ENCODE peak calls at places on chromosomes 5 and 9, in six cellular contexts. B is adrenal gland; W is CD8-positive, alpha-beta T cell; R is vagina; F is heart left ventricle; G is prostate gland. Z is an unnamed sample.
A peak's percentile ranks its signal among the peaks of the same experiment; 100 is the strongest.

GRCh38 chr5:176432707-176433106 is 15.5 kb upstream of the FAF2 start:
- DNase-seq in R (no peak), G (no peak), B (no peak), F (no peak), W (no peak), Z (no peak)

GRCh38 chr5:3364941-3365340 is 230.7 kb upstream of the IRX1 start:
- DNase-seq in B (no peak), G (no peak), W (peak; percentile 13), F (no peak), R (peak; percentile 49), Z (peak; percentile 30)

GRCh38 chr9:89629096-89629976 is 24.5 kb downstream of the GADD45G start:
- DNase-seq in B (no peak), G (no peak), W (no peak), R (no peak), F (no peak), Z (no peak)

GRCh38 chr9:93112116-93112863 is 16.3 kb downstream of the CARD19 start:
- DNase-seq in B (peak; percentile 74), F (peak; percentile 17), W (no peak), R (no peak), G (no peak), Z (no peak)

GRCh38 chr5:32325616-32326015 is 12.9 kb upstream of the MTMR12 start:
- DNase-seq in W (no peak), B (no peak), G (no peak), F (no peak), R (no peak), Z (no peak)

GRCh38 chr5:9059920-9060691 is 485.8 kb downstream of the SEMA5A start:
- DNase-seq in F (peak; percentile 41), B (peak; percentile 23), W (no peak), R (no peak), G (peak; percentile 23), Z (peak; percentile 82)

GRCh38 chr5:139600336-139600949 is 39.3 kb downstream of the UBE2D2 start:
- DNase-seq in G (no peak), B (no peak), F (no peak), W (no peak), R (no peak), Z (peak; percentile 20)

GRCh38 chr5:141881886-141882285 is 3.7 kb upstream of the PCDH1 start:
- DNase-seq in B (no peak), F (no peak), G (no peak), R (no peak), W (peak; percentile 37), Z (no peak)

GRCh38 chr9:133713960-133714495 is 24.1 kb downstream of the SARDH start:
- DNase-seq in B (peak; percentile 10), F (no peak), W (no peak), R (no peak), G (no peak), Z (no peak)

GRCh38 chr5:115685966-115686691 is 60.3 kb upstream of the TMED7 start:
- DNase-seq in W (no peak), R (no peak), F (peak; percentile 22), B (peak; percentile 22), G (no peak), Z (peak; percentile 79)

GRCh38 chr5:24538345-24538744 is 106.4 kb downstream of the CDH10 start:
- DNase-seq in W (no peak), G (no peak), B (no peak), R (no peak), F (no peak), Z (no peak)

GRCh38 chr5:24535646-24536045 is 109.1 kb downstream of the CDH10 start:
- DNase-seq in B (no peak), W (no peak), G (no peak), F (no peak), R (no peak), Z (no peak)

DNA sequence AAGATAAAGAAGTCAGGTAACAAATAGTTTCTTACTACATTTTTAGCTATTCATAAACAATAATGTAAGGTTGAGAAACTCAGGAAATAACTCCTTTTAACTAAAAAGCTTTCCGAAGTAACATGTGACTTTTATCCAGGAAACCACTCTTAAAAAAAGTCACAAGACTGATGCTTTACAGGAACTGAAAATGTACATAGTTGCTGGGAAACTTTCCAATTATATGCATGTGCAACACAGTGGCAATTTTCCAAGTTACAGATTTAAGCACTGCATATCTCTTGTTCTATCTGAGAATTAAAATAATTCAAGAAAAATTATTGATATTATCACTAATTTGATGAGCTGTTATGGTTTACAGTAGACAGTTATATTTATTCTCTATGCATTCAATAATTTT is 105.2 kb downstream of the CDH10 start:
- DNase-seq in W (no peak), R (no peak), F (no peak), G (no peak), B (no peak), Z (no peak)
- H3K27ac ChIP-seq in W (no peak overlapping the region), R (no peak overlapping the region), F (no peak overlapping the region), G (no peak overlapping the region), B (no peak overlapping the region), Z (no peak overlapping the region)

DNA sequence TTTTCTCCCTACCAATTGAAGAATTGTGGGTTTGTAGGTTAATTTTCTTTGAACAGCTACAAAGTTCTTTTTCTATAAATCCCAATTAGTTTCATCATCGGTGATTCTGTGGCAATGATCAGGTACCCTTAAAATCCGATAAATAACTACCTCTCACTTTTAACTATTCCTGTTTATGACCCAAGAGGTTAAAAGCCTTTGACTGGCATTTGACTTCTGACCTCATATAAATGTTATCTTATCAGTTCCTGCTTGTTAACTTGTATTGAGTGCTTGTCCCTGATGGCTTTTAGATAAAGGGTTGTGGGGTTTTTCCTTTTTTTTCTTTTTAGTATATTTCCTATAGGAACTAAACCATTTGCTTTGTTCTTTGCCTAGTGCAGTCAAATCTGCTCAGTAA is 124.4 kb upstream of the TMEM161B start:
- DNase-seq in W (no peak), B (no peak), F (no peak), R (no peak), G (no peak), Z (no peak)
- H3K4me1 ChIP-seq in W (no peaks in the 10 kb centered on the region), B (no peaks in the 10 kb centered on the region), F (no peaks in the 10 kb centered on the region), R (no peaks in the 10 kb centered on the region), G (no peaks in the 10 kb centered on the region), Z (no peaks in the 10 kb centered on the region)

GRCh38 chr5:150622157-150622556 is 18.3 kb upstream of the SYNPO start:
- DNase-seq in F (no peak), G (no peak), B (no peak), R (no peak), W (no peak), Z (no peak)

GRCh38 chr5:150625164-150625535 is 15.3 kb upstream of the SYNPO start:
- DNase-seq in F (peak; percentile 69), R (no peak), W (no peak), B (peak; percentile 68), G (no peak), Z (no peak)

GRCh38 chr5:150624334-150625163 is 15.9 kb upstream of the SYNPO start:
- DNase-seq in G (no peak), W (no peak), R (no peak), F (peak; percentile 64), B (no peak), Z (no peak)

GRCh38 chr5:150623152-150623877 is 17.1 kb upstream of the SYNPO start:
- DNase-seq in G (no peak), F (no peak), R (no peak), B (no peak), W (no peak), Z (peak; percentile 35)

GRCh38 chr5:150623878-150624216 is 16.6 kb upstream of the SYNPO start:
- DNase-seq in B (no peak), G (no peak), R (no peak), F (no peak), W (no peak), Z (no peak)
- H3K4me3 ChIP-seq in B (peak overlapping the region; percentile 97), G (no peak overlapping the region), R (peak overlapping the region; percentile 82), F (peak overlapping the region; percentile 98), W (no peak overlapping the region), Z (no peak overlapping the region)

DNA sequence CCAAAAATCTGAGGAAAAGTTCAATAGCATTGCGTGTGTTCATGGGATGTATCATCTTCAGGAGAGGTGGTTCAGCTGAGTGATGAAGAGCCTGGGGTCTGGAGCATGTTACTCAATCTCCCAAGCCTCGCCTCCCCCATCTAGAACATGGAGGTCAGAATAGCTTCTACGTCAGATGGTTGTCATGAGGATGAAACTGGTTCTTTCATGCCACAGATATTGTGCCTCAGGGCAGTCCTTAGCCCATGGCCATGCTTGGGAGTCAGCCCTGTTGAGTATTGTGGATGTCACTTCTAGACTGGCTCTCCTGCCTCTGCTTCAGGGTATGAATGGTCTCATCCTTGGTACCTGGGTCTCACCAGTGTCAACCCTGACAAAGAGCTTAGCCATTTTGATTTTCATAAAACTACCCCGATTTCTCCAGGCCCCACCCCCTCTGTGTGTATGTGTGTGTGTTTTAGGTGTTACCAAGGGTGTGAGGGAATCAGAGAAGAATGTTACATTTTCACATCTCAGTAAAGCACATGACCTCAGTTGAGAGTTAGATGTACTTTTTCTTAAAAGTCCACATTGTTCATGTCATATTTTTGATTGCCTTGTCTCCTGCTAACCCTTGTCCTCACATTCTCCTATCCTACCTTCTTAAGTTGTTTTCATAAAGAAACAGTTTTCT is 97.8 kb upstream of the CD180 start:
- DNase-seq in G (no peak), R (no peak), W (no peak), F (no peak), B (no peak), Z (no peak)
- H3K27ac ChIP-seq in G (no peak overlapping the region), R (peak overlapping the region; percentile 32), W (no peak overlapping the region), F (no peak overlapping the region), B (no peak overlapping the region), Z (no peak overlapping the region)

Z was measured in SJSA1.